ENCODE peak calls at places on chromosomes 7 and 10, in nine cellular contexts. B is MM.1S; Y is ovary; K is hepatocyte; M is cardiac muscle cell; P is CD8-positive, alpha-beta T cell; C is PC-3; A is adrenal gland; I is heart right ventricle. X is an unnamed sample.

GRCh38 chr7:117259626-117260025 is 63.2 kb downstream of the WNT2 start:
- DNase-seq in A (no peak), P (no peak), K (no peak), M (peak), I (no peak), C (no peak), Y (no peak), B (no peak), X (peak)

GRCh38 chr7:114364151-114364550 is 50.5 kb upstream of the FOXP2 start:
- DNase-seq in A (no peak), M (no peak), Y (no peak), C (no peak), I (no peak), B (no peak), P (no peak), K (no peak), X (no peak)

GRCh38 chr7:6536262-6536770 is 14.9 kb downstream of the GRID2IP start:
- DNase-seq in Y (no peak), B (no peak), A (no peak), I (no peak), P (no peak), K (no peak), C (no peak), M (peak), X (no peak)

GRCh38 chr7:37039131-37039719 is 314.9 kb upstream of the AOAH start:
- DNase-seq in B (no peak), C (no peak), Y (no peak), A (no peak), K (no peak), I (no peak), P (no peak), M (no peak), X (no peak)

GRCh38 chr10:48634198-48634983 is 29.5 kb upstream of the ARHGAP22 start:
- DNase-seq in B (peak), A (peak), I (peak), P (peak), M (peak), Y (no peak), C (no peak), K (no peak), X (peak)

GRCh38 chr10:96850825-96851224 is 18.7 kb downstream of the LCOR start:
- DNase-seq in Y (no peak), A (no peak), M (peak), C (peak), P (no peak), I (no peak), B (no peak), K (peak), X (no peak)

GRCh38 chr10:25725917-25726716 is 207.9 kb upstream of the MYO3A start:
- DNase-seq in B (peak), P (no peak), C (peak), K (peak), M (peak), A (peak), I (no peak), Y (no peak), X (peak)

GRCh38 chr7:139886206-139886605 is 57.1 kb downstream of the TBXAS1 start:
- DNase-seq in K (no peak), C (no peak), M (no peak), Y (no peak), B (no peak), I (no peak), A (no peak), P (no peak), X (no peak)

GRCh38 chr7:6375346-6376101 is 72.2 kb downstream of the DAGLB start:
- DNase-seq in B (no peak), Y (no peak), P (peak), M (peak), C (peak), K (peak), A (no peak), I (no peak), X (no peak)

GRCh38 chr10:49620286-49620810 is 6.5 kb downstream of the CHAT start:
- DNase-seq in I (no peak), A (no peak), C (no peak), M (no peak), P (no peak), K (no peak), Y (no peak), B (no peak), X (no peak)

GRCh38 chr7:83629117-83629880 is 19.6 kb downstream of the SEMA3E start:
- DNase-seq in I (no peak), C (no peak), A (no peak), P (no peak), K (peak), B (no peak), M (no peak), Y (no peak), X (no peak)

GRCh38 chr10:61899997-61900828 is 1.3 kb upstream of the ARID5B start:
- DNase-seq in K (peak), M (peak), I (peak), P (peak), A (peak), Y (peak), B (peak), C (peak), X (peak)

GRCh38 chr10:30134546-30134945 is 75.2 kb upstream of the JCAD start:
- DNase-seq in B (no peak), Y (no peak), I (no peak), C (no peak), K (no peak), P (no peak), A (no peak), M (no peak), X (no peak)

GRCh38 chr7:158494162-158494586 is 93.4 kb downstream of the PTPRN2 start:
- DNase-seq in A (no peak), P (no peak), M (no peak), Y (no peak), I (no peak), B (no peak), K (no peak), C (peak), X (no peak)

GRCh38 chr7:30970594-30971094 is 6.9 kb downstream of the GHRHR start:
- DNase-seq in B (no peak), K (peak), C (peak), Y (no peak), A (no peak), I (no peak), P (no peak), M (peak), X (no peak)

GRCh38 chr7:8581842-8582241 is 148.4 kb downstream of the NXPH1 start:
- DNase-seq in P (no peak), M (no peak), K (no peak), Y (no peak), I (no peak), B (no peak), A (no peak), C (no peak), X (no peak)

GRCh38 chr10:96334888-96335526 is 23.8 kb downstream of the OPALIN start:
- DNase-seq in I (no peak), B (peak), P (no peak), A (peak), Y (no peak), K (peak), M (peak), C (peak), X (peak)

GRCh38 chr10:61024801-61025201 is 80.8 kb upstream of the RHOBTB1 start:
- DNase-seq in B (peak), M (peak), P (no peak), K (peak), C (peak), I (no peak), Y (no peak), A (peak), X (no peak)

GRCh38 chr10:69374931-69375306 is 41.8 kb downstream of the TACR2 start:
- DNase-seq in M (no peak), B (no peak), A (no peak), Y (no peak), P (no peak), I (no peak), C (no peak), K (no peak), X (no peak)
- H3K4me3 ChIP-seq in M (no peak), B (no peak), A (no peak), Y (no peak), P (no peak), I (no peak), C (no peak), K (no peak), X (no peak)

GRCh38 chr10:31353574-31353973 is 34.6 kb downstream of the ZEB1 start:
- DNase-seq in I (no peak), P (no peak), Y (no peak), A (no peak), M (peak), B (no peak), C (peak), K (peak), X (peak)
- TF ChIP-seq CTCF in I (peak), P (no peak), Y (no peak), A (no peak), M (no peak), B (no peak), C (peak), K (peak), X (peak)

GRCh38 chr10:79242620-79243152 is 104.6 kb upstream of the PPIF start:
- DNase-seq in B (peak), I (peak), A (peak), P (peak), M (peak), Y (peak), K (peak), C (peak), X (no peak)

GRCh38 chr10:79244841-79245504 is 102.3 kb upstream of the PPIF start:
- DNase-seq in Y (no peak), A (no peak), K (no peak), C (no peak), B (peak), M (no peak), I (peak), P (peak), X (no peak)

GRCh38 chr10:79241990-79242619 is 105.2 kb upstream of the PPIF start:
- DNase-seq in A (peak), I (peak), C (peak), P (peak), B (peak), Y (peak), M (peak), K (peak), X (no peak)

GRCh38 chr10:79244068-79244442 is 103.2 kb upstream of the PPIF start:
- DNase-seq in P (no peak), K (no peak), I (no peak), B (peak), M (no peak), C (no peak), Y (no peak), A (no peak), X (no peak)

DNA sequence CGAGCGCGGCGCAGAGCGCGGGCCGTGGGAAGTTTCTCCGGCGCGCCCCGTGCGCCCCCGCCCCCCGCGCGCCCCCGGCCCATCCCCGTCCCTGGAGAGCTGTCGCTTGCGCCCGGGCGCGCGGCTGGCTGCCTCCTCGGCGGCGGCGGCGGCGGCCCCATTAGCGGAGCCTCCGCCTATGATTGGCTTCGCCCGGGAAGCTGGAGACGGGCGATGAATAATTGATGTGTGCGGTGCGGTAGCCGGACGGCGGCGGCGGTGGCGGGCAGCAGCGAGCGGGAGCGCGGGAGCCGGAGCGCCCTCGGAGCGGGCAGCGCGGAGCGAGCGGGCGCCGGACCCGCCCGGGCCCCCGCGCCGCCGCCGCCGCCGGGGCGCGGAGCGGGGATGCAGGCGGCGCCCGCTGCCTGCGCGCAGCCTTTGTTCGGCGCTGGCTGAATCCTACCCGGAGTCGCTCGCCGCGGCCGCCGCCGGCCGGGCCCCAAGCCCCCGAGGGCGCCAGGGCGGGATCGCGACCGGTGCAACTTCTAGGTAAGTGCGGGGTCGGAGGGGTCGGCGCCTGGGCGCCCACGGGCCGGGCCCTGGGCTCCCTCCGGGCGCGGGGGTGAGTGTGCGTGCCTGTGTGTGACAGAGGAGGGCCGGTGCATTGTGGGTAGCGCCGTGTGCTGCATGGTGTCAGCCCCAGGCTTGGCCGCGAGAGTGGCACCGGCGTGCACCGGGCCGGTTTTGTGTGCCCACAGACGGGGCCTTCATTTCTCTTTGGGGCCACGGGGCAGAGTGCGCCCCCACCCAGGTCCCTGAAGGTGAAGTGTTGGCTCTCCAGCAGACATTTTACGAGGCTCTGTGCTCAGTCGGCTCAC is 103.8 kb upstream of the PPIF start:
- DNase-seq in I (peak), Y (peak), K (peak), M (no peak), C (no peak), A (no peak), P (peak), B (peak), X (no peak)
- H3K4me3 ChIP-seq in I (peak), Y (peak), K (peak), M (peak), C (no peak), A (peak), P (peak), B (peak), X (peak)

DNA sequence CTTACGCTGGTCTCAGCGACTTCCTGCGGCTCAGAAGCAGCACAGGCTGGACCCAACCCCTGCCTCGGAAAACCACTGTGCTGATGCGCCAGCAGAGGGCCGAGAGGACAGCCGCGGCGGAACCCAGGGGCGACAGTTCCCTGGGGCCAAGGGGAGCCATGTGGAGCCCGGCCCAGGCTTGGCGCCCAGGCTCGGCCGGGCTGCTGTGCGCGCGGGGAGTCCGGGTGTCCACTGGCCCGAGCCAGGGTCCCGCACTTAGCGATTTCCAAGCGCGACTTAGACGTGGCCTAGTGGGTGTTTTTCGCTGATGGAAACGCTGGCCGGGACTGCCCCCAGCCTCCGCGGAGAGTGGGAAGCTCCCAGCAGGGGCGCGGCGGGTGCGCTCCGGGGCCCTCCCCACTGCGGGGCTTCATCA is 18.6 kb upstream of the ZNF32 start:
- DNase-seq in P (no peak), K (peak), M (peak), I (peak), B (no peak), Y (no peak), C (no peak), A (no peak), X (no peak)
- TF ChIP-seq CTCF in P (no peak), K (peak), M (peak), I (peak), B (peak), Y (no peak), C (no peak), A (peak), X (peak)

DNA sequence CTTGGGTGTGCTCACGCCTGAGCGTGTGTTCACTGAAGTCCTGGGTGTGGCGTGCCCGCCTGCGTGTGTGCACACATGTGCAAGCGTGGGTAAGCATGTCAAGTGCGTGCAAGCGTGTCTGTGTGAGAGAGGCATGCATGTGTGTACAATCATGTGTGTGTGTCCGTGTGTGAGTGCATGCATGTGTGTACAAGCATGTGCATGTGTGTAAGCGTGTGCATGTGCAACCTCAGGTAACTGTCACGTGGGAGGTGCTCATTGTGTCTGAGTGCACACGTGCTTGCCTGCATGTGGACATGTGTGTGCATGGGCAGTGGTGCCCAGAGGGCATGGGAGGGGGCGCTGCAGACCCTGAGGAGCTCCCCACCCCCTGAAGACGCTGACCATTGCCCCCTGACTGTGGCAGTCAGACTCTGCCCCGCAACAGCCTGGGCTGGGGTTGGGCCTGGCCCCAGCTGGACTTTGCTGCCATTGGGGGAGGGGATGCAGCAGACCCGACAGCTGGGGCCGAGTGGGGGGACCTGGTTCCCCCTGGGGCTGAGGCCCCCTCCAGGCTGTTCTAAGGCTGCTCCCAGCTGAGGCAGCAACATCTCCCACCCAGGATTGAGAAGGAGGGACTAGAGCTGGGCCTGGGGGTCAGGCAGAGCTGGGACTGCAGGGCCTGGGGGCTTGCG is 88.1 kb downstream of the UNCX start:
- DNase-seq in A (no peak), M (no peak), C (no peak), B (no peak), P (no peak), Y (no peak), I (no peak), K (no peak), X (no peak)
- H3K4me3 ChIP-seq in A (no peak), M (no peak), C (no peak), B (no peak), P (no peak), Y (no peak), I (no peak), K (no peak), X (no peak)

DNA sequence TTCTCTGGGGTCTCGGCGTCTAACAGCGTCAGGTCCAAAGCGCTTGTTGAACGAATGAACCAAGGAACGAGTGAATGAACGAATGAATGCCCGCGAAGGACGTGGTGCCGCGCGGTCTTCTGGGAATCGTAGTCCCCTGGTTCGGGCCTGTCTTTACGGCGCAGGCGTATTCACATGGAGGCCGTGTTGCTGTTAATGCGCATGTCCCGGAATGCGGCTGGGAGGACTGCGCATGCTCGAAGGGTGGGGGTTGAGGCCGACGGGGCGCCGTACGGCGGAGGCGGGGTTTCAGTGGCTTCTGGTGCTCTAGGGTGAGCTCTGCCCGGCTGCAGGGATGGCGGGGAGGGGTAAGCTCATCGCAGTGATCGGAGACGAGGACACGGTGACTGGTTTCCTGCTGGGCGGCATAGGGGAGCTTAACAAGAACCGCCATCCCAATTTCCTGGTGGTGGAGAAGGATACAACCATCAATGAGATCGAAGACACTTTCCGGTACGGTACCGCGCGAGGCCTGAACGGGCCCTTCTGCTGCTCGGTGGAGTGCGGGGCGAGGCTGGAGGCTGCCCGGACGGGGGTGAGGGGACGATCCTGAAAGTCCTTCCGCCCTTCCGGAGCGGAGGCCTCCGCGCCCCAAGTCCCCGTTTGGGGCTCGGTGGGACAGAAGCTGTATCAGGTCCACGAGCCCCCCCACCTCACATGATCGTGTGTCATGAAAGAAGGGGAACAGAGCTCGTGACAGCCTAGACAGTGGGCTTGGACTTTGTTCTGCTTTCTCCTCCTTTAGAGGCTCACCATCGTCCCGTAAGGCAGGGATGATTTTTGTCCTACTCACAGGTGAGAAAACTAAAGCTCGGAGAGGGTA is at the start of gene ATP6V1F:
- DNase-seq in A (peak), K (peak), M (peak), Y (peak), I (peak), C (peak), P (peak), B (peak), X (peak)
- TF ChIP-seq CTCF in A (peak), K (no peak), M (no peak), Y (no peak), I (peak), C (no peak), P (no peak), B (no peak), X (no peak)

X was measured in HFF-Myc.